ENCODE peak calls at places on chromosome 18, in five cellular contexts. One of them, this sample, is unnamed.
A peak's percentile ranks its signal among the peaks of the same experiment; 100 is the strongest.

GRCh38 chr18:69400976-69401474 is 337 bp downstream of the DOK6 start:
- DNase-seq in lower lobe of right lung: peak; percentile 42
- DNase-seq in MCF 10A: no peak
- DNase-seq in choroid plexus epithelial cell: peak; percentile 46
- DNase-seq in heart left ventricle: peak; percentile 29
- DNase-seq in this sample: no peak

GRCh38 chr18:48918156-48918555 is 32.6 kb downstream of the SMAD7 start:
- DNase-seq in MCF 10A: no peak
- DNase-seq in lower lobe of right lung: no peak
- DNase-seq in choroid plexus epithelial cell: no peak
- DNase-seq in heart left ventricle: no peak
- DNase-seq in this sample: peak; percentile 4

GRCh38 chr18:79863161-79863945 is 65.6 kb downstream of the KCNG2 start:
- DNase-seq in lower lobe of right lung: no peak
- DNase-seq in choroid plexus epithelial cell: no peak
- DNase-seq in MCF 10A: no peak
- DNase-seq in heart left ventricle: no peak
- DNase-seq in this sample: no peak

GRCh38 chr18:52007109-52007508 is 332.9 kb upstream of the DCC start:
- DNase-seq in lower lobe of right lung: no peak
- DNase-seq in heart left ventricle: no peak
- DNase-seq in choroid plexus epithelial cell: no peak
- DNase-seq in MCF 10A: no peak
- DNase-seq in this sample: no peak

GRCh38 chr18:11570770-11571169 is 38.6 kb upstream of the SLC35G4 start:
- DNase-seq in MCF 10A: peak; percentile 36
- DNase-seq in lower lobe of right lung: no peak
- DNase-seq in choroid plexus epithelial cell: peak; percentile 56
- DNase-seq in heart left ventricle: no peak
- DNase-seq in this sample: no peak

GRCh38 chr18:21064347-21064746 is 47.3 kb downstream of the ROCK1 start:
- DNase-seq in heart left ventricle: no peak
- DNase-seq in MCF 10A: no peak
- DNase-seq in lower lobe of right lung: no peak
- DNase-seq in choroid plexus epithelial cell: peak; percentile 66
- DNase-seq in this sample: no peak

GRCh38 chr18:59388180-59388579 is 29.1 kb upstream of the LMAN1 start:
- DNase-seq in heart left ventricle: no peak
- DNase-seq in MCF 10A: no peak
- DNase-seq in lower lobe of right lung: no peak
- DNase-seq in choroid plexus epithelial cell: no peak
- DNase-seq in this sample: no peak

GRCh38 chr18:59056706-59057492 is 82.8 kb upstream of the SEC11C start:
- DNase-seq in lower lobe of right lung: no peak
- DNase-seq in MCF 10A: peak; percentile 71
- DNase-seq in heart left ventricle: peak; percentile 78
- DNase-seq in choroid plexus epithelial cell: peak; percentile 84
- DNase-seq in this sample: peak; percentile 56

GRCh38 chr18:44681039-44681595 is 429 bp downstream of the SETBP1 start:
- DNase-seq in lower lobe of right lung: no peak
- DNase-seq in choroid plexus epithelial cell: no peak
- DNase-seq in MCF 10A: no peak
- DNase-seq in heart left ventricle: no peak
- DNase-seq in this sample: no peak

GRCh38 chr18:79567481-79568147 is 112.0 kb upstream of the CTDP1 start:
- DNase-seq in MCF 10A: peak; percentile 60
- DNase-seq in lower lobe of right lung: peak; percentile 47
- DNase-seq in choroid plexus epithelial cell: peak; percentile 94
- DNase-seq in heart left ventricle: peak; percentile 85
- DNase-seq in this sample: peak; percentile 35

GRCh38 chr18:48951448-48952286 is 902 bp upstream of the SMAD7 start:
- DNase-seq in choroid plexus epithelial cell: peak; percentile 94
- DNase-seq in heart left ventricle: peak; percentile 95
- DNase-seq in MCF 10A: peak; percentile 90
- DNase-seq in lower lobe of right lung: peak; percentile 95
- DNase-seq in this sample: peak; percentile 86

GRCh38 chr18:38709122-38709521 is 1143.5 kb upstream of the CELF4 start:
- DNase-seq in choroid plexus epithelial cell: no peak
- DNase-seq in heart left ventricle: no peak
- DNase-seq in lower lobe of right lung: no peak
- DNase-seq in MCF 10A: peak; percentile 37
- DNase-seq in this sample: no peak

GRCh38 chr18:10518595-10519273 is 7.1 kb upstream of the NAPG start:
- DNase-seq in lower lobe of right lung: peak; percentile 56
- DNase-seq in MCF 10A: no peak
- DNase-seq in heart left ventricle: peak; percentile 72
- DNase-seq in choroid plexus epithelial cell: peak; percentile 55
- DNase-seq in this sample: no peak

GRCh38 chr18:55179460-55180195 is 220.4 kb upstream of the CCDC68 start:
- DNase-seq in heart left ventricle: no peak
- DNase-seq in MCF 10A: peak; percentile 13
- DNase-seq in choroid plexus epithelial cell: peak; percentile 69
- DNase-seq in lower lobe of right lung: no peak
- DNase-seq in this sample: no peak

GRCh38 chr18:9796933-9797549 is 88.7 kb upstream of the TXNDC2 start:
- DNase-seq in lower lobe of right lung: no peak
- DNase-seq in heart left ventricle: peak; percentile 38
- DNase-seq in MCF 10A: no peak
- DNase-seq in choroid plexus epithelial cell: no peak
- DNase-seq in this sample: no peak

GRCh38 chr18:32624182-32624723 is 148.6 kb downstream of the KLHL14 start:
- DNase-seq in heart left ventricle: no peak
- DNase-seq in MCF 10A: peak; percentile 2
- DNase-seq in lower lobe of right lung: no peak
- DNase-seq in choroid plexus epithelial cell: no peak
- DNase-seq in this sample: no peak

GRCh38 chr18:47613929-47614328 is 316.5 kb downstream of the SMAD2 start:
- DNase-seq in heart left ventricle: no peak
- DNase-seq in lower lobe of right lung: no peak
- DNase-seq in MCF 10A: no peak
- DNase-seq in choroid plexus epithelial cell: no peak
- DNase-seq in this sample: no peak

GRCh38 chr18:34787931-34788532 is 77.9 kb downstream of the DTNA start:
- DNase-seq in choroid plexus epithelial cell: peak; percentile 83
- DNase-seq in heart left ventricle: no peak
- DNase-seq in lower lobe of right lung: no peak
- DNase-seq in MCF 10A: peak; percentile 72
- DNase-seq in this sample: no peak

GRCh38 chr18:13612111-13612997 is 114.0 kb downstream of the FAM210A start:
- DNase-seq in heart left ventricle: no peak
- DNase-seq in lower lobe of right lung: no peak
- DNase-seq in MCF 10A: no peak
- DNase-seq in choroid plexus epithelial cell: no peak
- DNase-seq in this sample: no peak

GRCh38 chr18:47986724-47987455 is 56.4 kb upstream of the SMAD2 start:
- DNase-seq in lower lobe of right lung: no peak
- DNase-seq in choroid plexus epithelial cell: no peak
- DNase-seq in heart left ventricle: no peak
- DNase-seq in MCF 10A: no peak
- DNase-seq in this sample: no peak

GRCh38 chr18:48794251-48794970 is 156.4 kb downstream of the SMAD7 start:
- DNase-seq in lower lobe of right lung: peak; percentile 7
- DNase-seq in heart left ventricle: peak; percentile 13
- DNase-seq in choroid plexus epithelial cell: no peak
- DNase-seq in MCF 10A: no peak
- DNase-seq in this sample: no peak

GRCh38 chr18:23618862-23619387 is 32.6 kb upstream of the NPC1 start:
- DNase-seq in choroid plexus epithelial cell: no peak
- DNase-seq in heart left ventricle: no peak
- DNase-seq in lower lobe of right lung: peak; percentile 59
- DNase-seq in MCF 10A: no peak
- DNase-seq in this sample: peak; percentile 59

GRCh38 chr18:11859903-11860407 is 8.7 kb downstream of the CHMP1B start:
- DNase-seq in choroid plexus epithelial cell: peak; percentile 67
- DNase-seq in heart left ventricle: no peak
- DNase-seq in MCF 10A: peak; percentile 97
- DNase-seq in lower lobe of right lung: no peak
- DNase-seq in this sample: no peak

GRCh38 chr18:42131940-42132244 is 176.9 kb downstream of the PIK3C3 start:
- DNase-seq in MCF 10A: no peak
- DNase-seq in choroid plexus epithelial cell: no peak
- DNase-seq in heart left ventricle: no peak
- DNase-seq in lower lobe of right lung: no peak
- DNase-seq in this sample: no peak

GRCh38 chr18:1840878-1841277 is 730.4 kb downstream of the METTL4 start:
- DNase-seq in heart left ventricle: no peak
- DNase-seq in choroid plexus epithelial cell: no peak
- DNase-seq in MCF 10A: no peak
- DNase-seq in lower lobe of right lung: no peak
- DNase-seq in this sample: no peak

GRCh38 chr18:35730738-35731370 is 149.3 kb downstream of the GALNT1 start:
- DNase-seq in choroid plexus epithelial cell: no peak
- DNase-seq in heart left ventricle: peak; percentile 43
- DNase-seq in lower lobe of right lung: no peak
- DNase-seq in MCF 10A: no peak
- DNase-seq in this sample: no peak

GRCh38 chr18:40258298-40258697 is 1696.7 kb upstream of the PIK3C3 start:
- DNase-seq in lower lobe of right lung: no peak
- DNase-seq in heart left ventricle: no peak
- DNase-seq in choroid plexus epithelial cell: peak; percentile 4
- DNase-seq in MCF 10A: no peak
- DNase-seq in this sample: no peak

GRCh38 chr18:62637403-62637802 is 77.9 kb upstream of the PHLPP1 start:
- DNase-seq in lower lobe of right lung: no peak
- DNase-seq in MCF 10A: no peak
- DNase-seq in heart left ventricle: no peak
- DNase-seq in choroid plexus epithelial cell: no peak
- DNase-seq in this sample: no peak

GRCh38 chr18:62634991-62635630 is 80.2 kb upstream of the PHLPP1 start:
- DNase-seq in MCF 10A: peak; percentile 71
- DNase-seq in heart left ventricle: no peak
- DNase-seq in choroid plexus epithelial cell: peak; percentile 12
- DNase-seq in lower lobe of right lung: no peak
- DNase-seq in this sample: no peak

GRCh38 chr18:62632788-62633455 is 82.4 kb upstream of the PHLPP1 start:
- DNase-seq in heart left ventricle: no peak
- DNase-seq in MCF 10A: no peak
- DNase-seq in lower lobe of right lung: no peak
- DNase-seq in choroid plexus epithelial cell: no peak
- DNase-seq in this sample: no peak

GRCh38 chr18:62634471-62634870 is 80.9 kb upstream of the PHLPP1 start:
- DNase-seq in lower lobe of right lung: no peak
- DNase-seq in MCF 10A: peak; percentile 13
- DNase-seq in heart left ventricle: no peak
- DNase-seq in choroid plexus epithelial cell: no peak
- DNase-seq in this sample: no peak

GRCh38 chr18:62637807-62638687 is 77.3 kb upstream of the PHLPP1 start:
- DNase-seq in choroid plexus epithelial cell: peak; percentile 33
- DNase-seq in lower lobe of right lung: no peak
- DNase-seq in MCF 10A: peak; percentile 51
- DNase-seq in heart left ventricle: no peak
- DNase-seq in this sample: no peak
- TF ChIP-seq CTCF in choroid plexus epithelial cell: peak; percentile 70
- TF ChIP-seq CTCF in lower lobe of right lung: peak; percentile 64
- TF ChIP-seq CTCF in MCF 10A: peak; percentile 33
- TF ChIP-seq CTCF in heart left ventricle: peak; percentile 22
- TF ChIP-seq CTCF in this sample: peak; percentile 85

DNA sequence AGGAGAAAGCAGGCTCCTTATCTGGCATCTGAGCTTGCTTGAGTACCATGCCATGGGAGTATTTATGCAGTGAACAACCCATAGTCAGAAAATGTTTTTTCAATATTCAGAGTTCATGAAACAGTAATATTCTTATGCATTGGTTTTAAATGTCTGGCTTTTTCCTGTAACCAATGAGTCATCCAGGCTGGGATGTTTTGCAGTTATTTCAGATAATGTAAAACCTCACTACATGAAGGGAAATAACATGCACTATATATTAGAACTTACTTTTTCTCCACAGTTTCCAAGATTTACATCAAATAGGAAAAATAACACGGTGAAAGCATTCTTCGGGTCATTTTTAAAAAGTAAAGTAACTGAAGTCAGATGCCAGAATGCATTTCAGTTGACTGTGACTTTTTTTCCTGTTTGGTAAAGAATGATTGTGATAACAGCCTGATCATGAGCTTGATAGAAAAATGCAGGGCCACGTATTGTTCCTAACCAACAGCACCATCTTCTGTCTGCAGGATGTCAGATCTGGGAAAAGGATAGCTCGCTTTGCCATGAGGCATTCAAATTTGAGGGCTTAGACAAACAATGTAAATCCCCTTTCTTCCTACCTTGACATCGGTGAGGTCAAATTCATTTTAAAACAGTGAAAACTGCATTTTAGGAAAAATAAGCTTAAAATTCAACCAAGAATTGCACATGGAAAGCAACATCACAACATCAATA is 152.8 kb downstream of the DSC3 start:
- DNase-seq in MCF 10A: peak; percentile 60
- DNase-seq in heart left ventricle: no peak
- DNase-seq in lower lobe of right lung: no peak
- DNase-seq in choroid plexus epithelial cell: peak; percentile 10
- DNase-seq in this sample: no peak
- TF ChIP-seq CTCF in MCF 10A: peak; percentile 23
- TF ChIP-seq CTCF in heart left ventricle: peak; percentile 46
- TF ChIP-seq CTCF in lower lobe of right lung: peak; percentile 40
- TF ChIP-seq CTCF in choroid plexus epithelial cell: peak; percentile 7
- TF ChIP-seq CTCF in this sample: no peak

GRCh38 chr18:46097853-46098615 is at the start of gene ATP5F1A:
- DNase-seq in lower lobe of right lung: peak; percentile 90
- DNase-seq in heart left ventricle: peak; percentile 95
- DNase-seq in MCF 10A: peak; percentile 79
- DNase-seq in choroid plexus epithelial cell: peak; percentile 83
- DNase-seq in this sample: peak; percentile 81
- TF ChIP-seq CTCF in lower lobe of right lung: peak; percentile 18
- TF ChIP-seq CTCF in heart left ventricle: no peak
- TF ChIP-seq CTCF in MCF 10A: no peak
- TF ChIP-seq CTCF in choroid plexus epithelial cell: no peak
- TF ChIP-seq CTCF in this sample: no peak

GRCh38 chr18:77067315-77068061 is 65.1 kb downstream of the MBP start:
- DNase-seq in lower lobe of right lung: peak; percentile 85
- DNase-seq in heart left ventricle: peak; percentile 61
- DNase-seq in MCF 10A: peak; percentile 88
- DNase-seq in choroid plexus epithelial cell: peak; percentile 98
- DNase-seq in this sample: peak; percentile 85
- TF ChIP-seq CTCF in lower lobe of right lung: no peak
- TF ChIP-seq CTCF in heart left ventricle: no peak
- TF ChIP-seq CTCF in MCF 10A: peak; percentile 17
- TF ChIP-seq CTCF in choroid plexus epithelial cell: peak; percentile 30
- TF ChIP-seq CTCF in this sample: no peak